ENCODE peak calls at places on chromosomes 11 and 22, in five cellular contexts. A, V, O, Y and U are unnamed samples.
A peak's percentile ranks its signal among the peaks of the same experiment; 100 is the strongest.

GRCh38 chr11:1860108-1860507 is 7.2 kb downstream of the LSP1 start:
- DNase-seq in A (no peak), V (no peak), O (no peak), Y (no peak), U (no peak)

GRCh38 chr11:116104480-116105174 is 600.4 kb upstream of the CADM1 start:
- DNase-seq in A (no peak), V (no peak), O (no peak), Y (no peak), U (no peak)

GRCh38 chr22:23236026-23236425 is 55.7 kb downstream of the BCR start:
- DNase-seq in A (no peak), V (no peak), O (no peak), Y (no peak), U (no peak)

GRCh38 chr11:24043842-24044241 is 453.0 kb upstream of the LUZP2 start:
- DNase-seq in A (no peak), V (no peak), O (peak; percentile 56), Y (no peak), U (no peak)

GRCh38 chr11:32137263-32137662 is 46.4 kb downstream of the RCN1 start:
- DNase-seq in A (peak; percentile 95), V (peak; percentile 93), O (no peak), Y (no peak), U (no peak)

GRCh38 chr11:112377946-112378345 is 117.3 kb upstream of the PLET1 start:
- DNase-seq in A (no peak), V (no peak), O (no peak), Y (no peak), U (no peak)

GRCh38 chr11:70928854-70929598 is 323.4 kb downstream of the SHANK2 start:
- DNase-seq in A (no peak), V (no peak), O (peak; percentile 42), Y (no peak), U (peak; percentile 33)

GRCh38 chr11:106969660-106970059 is 48.6 kb downstream of the GUCY1A2 start:
- DNase-seq in A (no peak), V (no peak), O (no peak), Y (no peak), U (no peak)

DNA sequence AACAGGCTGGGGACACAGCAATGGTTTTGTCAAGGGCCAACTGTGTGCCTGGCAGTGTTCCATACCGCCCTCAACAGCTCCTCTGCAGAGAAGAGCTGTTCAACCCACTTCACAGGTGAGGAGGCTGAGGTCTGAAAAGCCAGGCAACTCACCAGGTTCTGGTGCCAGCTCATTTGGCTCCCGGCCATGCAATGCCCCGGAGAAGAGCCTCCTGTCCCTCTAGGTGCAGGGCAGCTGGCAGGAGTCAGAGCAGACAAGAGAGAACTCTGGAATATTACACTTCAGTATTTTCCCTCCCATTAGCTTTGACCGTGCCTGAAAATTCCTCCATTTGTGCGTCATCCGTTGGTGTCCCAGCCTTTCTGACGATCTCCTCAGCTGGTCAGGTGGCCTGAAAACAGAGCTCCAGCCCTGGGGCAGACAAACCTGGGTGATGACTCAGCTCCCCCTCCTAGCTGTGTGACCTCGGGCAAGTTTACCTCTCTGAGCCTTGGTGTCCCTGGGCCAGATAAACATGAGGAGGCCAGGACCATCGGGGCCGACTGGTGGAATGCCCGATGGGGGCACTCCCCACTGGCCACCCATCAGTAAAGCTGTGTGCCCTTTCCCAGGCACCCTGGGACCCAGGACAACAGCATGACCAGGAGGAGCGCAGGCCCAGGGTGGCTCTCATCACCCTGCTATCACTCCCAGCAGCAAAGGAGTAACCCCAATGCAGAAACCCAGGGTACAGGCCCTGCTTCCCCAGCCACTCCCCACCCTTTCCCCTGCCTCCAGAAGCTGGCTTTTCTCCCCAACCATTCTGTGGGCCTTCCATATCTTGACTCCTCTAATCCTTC is 9.6 kb upstream of the C1QTNF6 start:
- DNase-seq in A (no peak), V (peak; percentile 75), O (no peak), Y (no peak), U (no peak)
- H3K4me3 ChIP-seq in A (no peak overlapping the region), V (peak overlapping the region; percentile 78), O (peak overlapping the region; percentile 75), Y (peak overlapping the region; percentile 78), U (no peak overlapping the region)

GRCh38 chr11:122202161-122202950 is 86.3 kb upstream of the BLID start:
- DNase-seq in A (peak; percentile 83), V (no peak), O (peak; percentile 40), Y (no peak), U (no peak)

GRCh38 chr11:122198291-122198983 is 82.4 kb upstream of the BLID start:
- DNase-seq in A (peak; percentile 48), V (no peak), O (no peak), Y (no peak), U (no peak)

GRCh38 chr11:122202951-122203456 is 87.0 kb upstream of the BLID start:
- DNase-seq in A (peak; percentile 81), V (peak; percentile 78), O (peak; percentile 86), Y (no peak), U (peak; percentile 48)

GRCh38 chr11:122199661-122200060 is 83.6 kb upstream of the BLID start:
- DNase-seq in A (no peak), V (no peak), O (no peak), Y (no peak), U (no peak)

DNA sequence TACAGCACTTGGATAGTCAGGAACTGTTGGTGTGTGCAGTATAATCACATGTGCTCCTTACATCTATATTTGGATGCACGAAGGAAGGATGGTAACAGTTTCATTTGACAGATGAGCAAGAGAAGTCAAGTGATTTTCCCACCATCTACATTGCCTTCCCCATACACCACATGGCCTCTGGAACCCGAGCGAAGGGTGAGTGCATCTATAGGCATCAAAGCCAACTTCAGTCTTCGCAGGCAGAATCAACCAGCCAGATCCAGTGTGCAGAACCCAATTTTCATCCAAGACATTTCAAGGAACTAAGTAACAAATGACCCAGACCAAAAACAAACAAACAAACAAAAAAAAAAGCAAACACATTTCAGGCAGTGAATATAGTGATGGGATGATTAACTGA is 85.1 kb upstream of the BLID start:
- DNase-seq in A (no peak), V (no peak), O (no peak), Y (no peak), U (no peak)
- H3K27ac ChIP-seq in A (peak overlapping the region; percentile 41), V (peak overlapping the region; percentile 95), O (no peak overlapping the region), Y (peak overlapping the region; percentile 77), U (no peak overlapping the region)

GRCh38 chr11:89437317-89437716 is 53.9 kb downstream of the NOX4 start:
- DNase-seq in A (no peak), V (peak; percentile 25), O (peak; percentile 34), Y (no peak), U (no peak)
- H3K36me3 ChIP-seq in A (no peaks in the 10 kb centered on the region), V (no peaks in the 10 kb centered on the region), O (no peaks in the 10 kb centered on the region), Y (peaks cover 15% of the 10 kb centered on the region), U (no peaks in the 10 kb centered on the region)

GRCh38 chr11:33319965-33320813 is 63.0 kb downstream of the HIPK3 start:
- DNase-seq in A (no peak), V (no peak), O (peak; percentile 25), Y (no peak), U (no peak)
- H3K4me3 ChIP-seq in A (no peak overlapping the region), V (no peak overlapping the region), O (no peak overlapping the region), Y (no peak overlapping the region), U (no peak overlapping the region)